ENCODE peak calls at places on chromosome 6, in four cellular contexts. S is GM12878, W is HepG2, Y is HEK293T. O is an unnamed sample.

GRCh38 chr6:84093405-84094049 is 60.0 kb downstream of the MRAP2 start:
- DNase-seq in S (no peak), W (no peak), Y (no peak), O (peak)

GRCh38 chr6:158485411-158485810 is 74.5 kb upstream of the TMEM181 start:
- DNase-seq in S (no peak), W (no peak), Y (no peak), O (no peak)

GRCh38 chr6:35044771-35045275 is 96.3 kb downstream of the TCP11 start:
- DNase-seq in S (no peak), W (no peak), Y (no peak), O (no peak)

GRCh38 chr6:170449835-170450753 is 103.0 kb downstream of the PSMB1 start:
- DNase-seq in S (no peak), W (no peak), Y (no peak), O (no peak)

GRCh38 chr6:139019722-139020121 is 8.8 kb upstream of the ABRACL start:
- DNase-seq in S (no peak), W (no peak), Y (no peak), O (no peak)

GRCh38 chr6:35363293-35363750 is 21.0 kb downstream of the PPARD start:
- DNase-seq in S (no peak), W (no peak), Y (peak), O (peak)

GRCh38 chr6:118744261-118744941 is 93.0 kb upstream of the CEP85L start:
- DNase-seq in S (no peak), W (no peak), Y (no peak), O (no peak)

GRCh38 chr6:4162345-4162744 is 27.0 kb upstream of the ECI2 start:
- DNase-seq in S (no peak), W (no peak), Y (no peak), O (no peak)

GRCh38 chr6:2225422-2226392 is 19.7 kb downstream of the GMDS start:
- DNase-seq in S (no peak), W (peak), Y (no peak), O (no peak)

GRCh38 chr6:37265031-37265430 is 7.1 kb upstream of the TMEM217 start:
- DNase-seq in S (no peak), W (no peak), Y (no peak), O (no peak)

GRCh38 chr6:92339891-92340290 is 1079.5 kb downstream of the EPHA7 start:
- DNase-seq in S (no peak), W (no peak), Y (no peak), O (no peak)

GRCh38 chr6:26543953-26544352 is 5.8 kb downstream of the HMGN4 start:
- DNase-seq in S (no peak), W (peak), Y (no peak), O (no peak)

GRCh38 chr6:118862443-118862842 is 31.5 kb upstream of the ASF1A start:
- DNase-seq in S (no peak), W (no peak), Y (no peak), O (no peak)

GRCh38 chr6:71444222-71444621 is 155.6 kb downstream of the OGFRL1 start:
- DNase-seq in S (no peak), W (peak), Y (no peak), O (no peak)

GRCh38 chr6:165106261-165106660 is 203.1 kb downstream of the C6orf118 start:
- DNase-seq in S (no peak), W (no peak), Y (no peak), O (no peak)

GRCh38 chr6:134240664-134241431 is 77.1 kb downstream of the SGK1 start:
- DNase-seq in S (no peak), W (no peak), Y (no peak), O (no peak)

GRCh38 chr6:107735906-107736635 is 88.0 kb downstream of the SCML4 start:
- DNase-seq in S (no peak), W (no peak), Y (no peak), O (no peak)

GRCh38 chr6:111552241-111552744 is 53.4 kb downstream of the TRAF3IP2 start:
- DNase-seq in S (no peak), W (no peak), Y (peak), O (peak)

GRCh38 chr6:108164537-108164814 is 1.3 kb upstream of the NR2E1 start:
- DNase-seq in S (no peak), W (no peak), Y (no peak), O (no peak)

GRCh38 chr6:134432036-134432435 is 114.1 kb upstream of the SGK1 start:
- DNase-seq in S (no peak), W (no peak), Y (no peak), O (no peak)

GRCh38 chr6:30787954-30788353 is 43.6 kb upstream of the IER3 start:
- DNase-seq in S (no peak), W (peak), Y (no peak), O (no peak)

GRCh38 chr6:140438346-140438735 is 1063.9 kb upstream of the CITED2 start:
- DNase-seq in S (no peak), W (no peak), Y (no peak), O (no peak)

GRCh38 chr6:153790881-153791473 is 248.1 kb upstream of the OPRM1 start:
- DNase-seq in S (no peak), W (peak), Y (peak), O (no peak)

GRCh38 chr6:118468682-118469465 is 79.2 kb upstream of the PLN start:
- DNase-seq in S (no peak), W (peak), Y (no peak), O (no peak)

GRCh38 chr6:96923871-96924493 is 546 bp upstream of the KLHL32 start:
- DNase-seq in S (no peak), W (peak), Y (no peak), O (no peak)

GRCh38 chr6:104227502-104227901 is 632.2 kb downstream of the HACE1 start:
- DNase-seq in S (no peak), W (no peak), Y (no peak), O (no peak)

GRCh38 chr6:144588674-144589325 is 303.7 kb downstream of the UTRN start:
- DNase-seq in S (no peak), W (no peak), Y (no peak), O (no peak)

GRCh38 chr6:144586986-144587385 is 301.9 kb downstream of the UTRN start:
- DNase-seq in S (no peak), W (no peak), Y (no peak), O (no peak)

GRCh38 chr6:144595266-144595665 is 310.1 kb downstream of the UTRN start:
- DNase-seq in S (no peak), W (no peak), Y (no peak), O (no peak)

GRCh38 chr6:144594571-144594970 is 309.4 kb downstream of the UTRN start:
- DNase-seq in S (no peak), W (no peak), Y (no peak), O (no peak)

GRCh38 chr6:144590540-144590939 is 305.4 kb downstream of the UTRN start:
- DNase-seq in S (no peak), W (no peak), Y (no peak), O (no peak)
- TF ChIP-seq TARDBP in S (no peak), W (no peak), Y (no peak), O (no peak)

GRCh38 chr6:17580518-17581048 is 19.5 kb upstream of the FAM8A1 start:
- DNase-seq in S (no peak), W (no peak), Y (no peak), O (no peak)
- TF ChIP-seq TARDBP in S (no peak), W (no peak), Y (no peak), O (no peak)

GRCh38 chr6:137148291-137149076 is 25.0 kb downstream of the IL22RA2 start:
- DNase-seq in S (no peak), W (peak), Y (no peak), O (no peak)

GRCh38 chr6:137146206-137146605 is 27.2 kb downstream of the IL22RA2 start:
- DNase-seq in S (no peak), W (no peak), Y (no peak), O (no peak)

GRCh38 chr6:137145421-137145820 is 28.0 kb downstream of the IL22RA2 start:
- DNase-seq in S (no peak), W (no peak), Y (no peak), O (no peak)

GRCh38 chr6:137147195-137147594 is 26.2 kb downstream of the IL22RA2 start:
- DNase-seq in S (no peak), W (no peak), Y (no peak), O (no peak)

DNA sequence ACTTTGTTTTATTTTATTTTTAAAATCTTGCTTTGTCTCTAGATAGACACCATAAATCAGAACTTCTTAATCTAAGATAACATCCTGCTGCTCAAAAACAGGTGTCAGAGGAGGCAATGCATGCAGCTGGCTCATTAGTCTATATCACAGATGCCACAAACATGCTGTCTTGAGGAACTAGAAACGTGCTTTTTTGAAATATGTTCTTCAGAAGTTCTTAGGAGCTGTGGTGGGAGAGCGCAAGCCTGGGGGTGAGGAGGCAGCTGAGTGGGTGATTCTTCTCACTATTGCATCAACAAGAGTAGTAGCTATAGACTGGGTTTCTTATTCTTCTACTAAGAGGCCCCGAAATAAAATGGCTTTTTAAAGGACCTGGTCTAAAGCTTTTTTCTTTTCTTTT is 23.4 kb downstream of the IL22RA2 start:
- DNase-seq in S (no peak), W (no peak), Y (no peak), O (no peak)
- TF ChIP-seq TARDBP in S (no peak), W (no peak), Y (no peak), O (no peak)

GRCh38 chr6:122258843-122259242 is 140.6 kb upstream of the HSF2 start:
- DNase-seq in S (no peak), W (no peak), Y (no peak), O (no peak)
- TF ChIP-seq TARDBP in S (no peak), W (no peak), Y (no peak), O (no peak)

DNA sequence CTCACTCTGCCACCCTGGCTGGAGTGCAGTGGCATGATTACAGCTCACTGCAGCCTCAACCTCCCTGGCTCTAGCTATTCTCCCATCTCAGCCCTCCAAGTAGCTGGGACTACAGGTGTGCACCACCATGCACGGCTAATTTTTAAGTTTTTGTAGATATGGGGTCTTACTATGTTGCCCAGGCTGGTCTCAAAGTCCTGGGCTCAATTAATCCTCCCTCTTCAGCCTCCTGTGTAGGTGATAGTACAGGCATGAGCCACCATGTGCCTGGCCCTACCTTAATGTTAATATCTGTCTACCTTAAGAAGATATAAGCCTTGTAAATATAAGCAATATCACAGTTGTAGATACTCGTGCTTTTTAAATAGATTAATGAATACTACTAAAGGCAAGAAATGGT is 16.7 kb downstream of the EEF1A1 start:
- DNase-seq in S (no peak), W (no peak), Y (no peak), O (no peak)
- TF ChIP-seq TARDBP in S (no peak), W (no peak), Y (no peak), O (no peak)

DNA sequence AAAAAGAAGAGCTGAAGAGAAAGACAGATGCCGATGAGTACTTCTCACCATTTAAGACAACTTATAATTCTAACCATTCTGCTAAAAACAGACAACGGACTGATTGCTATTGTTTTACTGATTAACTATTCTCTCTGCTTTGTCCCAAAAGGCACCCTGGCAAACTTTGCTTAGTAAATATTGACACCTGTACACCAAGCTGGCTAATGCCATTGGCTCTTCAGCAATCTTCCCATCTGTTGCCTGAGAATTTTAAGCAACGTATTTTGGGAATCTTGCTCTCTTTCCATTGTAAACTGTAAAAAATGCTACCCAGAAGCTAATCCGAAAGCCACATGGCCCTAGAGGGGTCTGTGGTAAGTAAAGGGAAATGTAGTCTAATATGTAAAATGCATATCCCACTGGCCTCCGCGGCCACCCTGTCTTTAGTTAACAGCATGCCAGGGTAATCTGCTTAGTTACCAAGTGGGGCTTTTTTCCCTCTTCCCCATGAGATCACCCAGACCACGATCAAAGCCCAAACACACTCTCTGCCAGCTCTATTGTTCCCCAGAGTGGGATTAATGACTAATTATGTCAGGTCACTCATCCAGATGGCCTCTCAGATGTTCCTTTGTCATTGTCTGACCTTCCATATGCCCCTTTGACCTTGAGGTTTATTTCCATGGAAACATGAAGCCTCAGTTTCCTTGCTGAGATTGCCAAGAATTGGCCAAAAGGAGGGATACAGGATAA is 216.3 kb upstream of the MCHR2 start:
- DNase-seq in S (no peak), W (no peak), Y (no peak), O (no peak)
- TF ChIP-seq TARDBP in S (no peak), W (no peak), Y (no peak), O (no peak)